ENCODE peak calls at places on chromosome 9, in four cellular contexts. W, U, M and C are unnamed samples.

GRCh38 chr9:129497064-129497836 is 123.7 kb downstream of the C9orf50 start:
- DNase-seq in W (peak; percentile 77), U (no peak), M (no peak), C (no peak)

GRCh38 chr9:36445800-36446361 is 45.8 kb upstream of the RNF38 start:
- DNase-seq in W (no peak), U (no peak), M (no peak), C (no peak)

GRCh38 chr9:14347408-14348224 is 33.7 kb upstream of the NFIB start:
- DNase-seq in W (peak; percentile 46), U (no peak), M (no peak), C (no peak)

GRCh38 chr9:77876091-77876490 is 155.5 kb downstream of the GNAQ start:
- DNase-seq in W (peak; percentile 21), U (peak; percentile 44), M (no peak), C (no peak)

GRCh38 chr9:26477963-26478362 is 414.6 kb downstream of the CAAP1 start:
- DNase-seq in W (no peak), U (no peak), M (no peak), C (no peak)

GRCh38 chr9:89999534-90000370 is 394.9 kb downstream of the GADD45G start:
- DNase-seq in W (peak; percentile 74), U (peak; percentile 53), M (peak; percentile 75), C (peak; percentile 43)

GRCh38 chr9:125493861-125494554 is 213.0 kb downstream of the MAPKAP1 start:
- DNase-seq in W (no peak), U (no peak), M (no peak), C (no peak)

GRCh38 chr9:99488109-99489042 is 266.3 kb downstream of the SEC61B start:
- DNase-seq in W (peak; percentile 21), U (no peak), M (peak; percentile 19), C (no peak)

GRCh38 chr9:120071760-120072159 is 508.2 kb downstream of the CDK5RAP2 start:
- DNase-seq in W (no peak), U (no peak), M (no peak), C (no peak)